ENCODE peak calls at places on chromosomes 2 and 18, in six cellular contexts. S, B, A, J, M and I are unnamed samples.
A peak's percentile ranks its signal among the peaks of the same experiment; 100 is the strongest.

GRCh38 chr2:109341363-109341762 is 212.4 kb downstream of the SH3RF3 start:
- DNase-seq in S (no peak), M (no peak), J (no peak), A (no peak), B (no peak), I (no peak)

GRCh38 chr2:201237486-201238241 is 22.7 kb upstream of the CASP8 start:
- DNase-seq in B (no peak), A (no peak), M (no peak), J (peak; percentile 14), S (no peak), I (peak; percentile 69)

GRCh38 chr2:218880749-218881594 is at the start of gene WNT10A:
- DNase-seq in M (peak; percentile 58), B (no peak), J (no peak), S (no peak), A (no peak), I (no peak)

GRCh38 chr2:55482186-55482945 is 37.2 kb upstream of the CFAP36 start:
- DNase-seq in B (no peak), J (no peak), M (peak; percentile 63), A (no peak), S (no peak), I (no peak)

GRCh38 chr2:231181848-231182247 is 16.6 kb upstream of the ARMC9 start:
- DNase-seq in J (no peak), B (peak; percentile 78), M (no peak), S (peak; percentile 23), A (peak; percentile 52), I (peak; percentile 96)

GRCh38 chr2:60707750-60708371 is 48.2 kb upstream of the PAPOLG start:
- DNase-seq in S (peak; percentile 39), J (peak; percentile 57), B (peak; percentile 49), A (peak; percentile 2), M (peak; percentile 52), I (peak; percentile 4)

GRCh38 chr18:48024009-48024512 is 93.6 kb upstream of the SMAD2 start:
- DNase-seq in J (no peak), A (no peak), B (no peak), M (no peak), S (no peak), I (no peak)

GRCh38 chr2:55842009-55842408 is 81.6 kb downstream of the EFEMP1 start:
- DNase-seq in J (no peak), A (no peak), M (no peak), S (no peak), B (no peak), I (no peak)

GRCh38 chr2:211373203-211373602 is 816.8 kb downstream of the CPS1 start:
- DNase-seq in S (no peak), J (no peak), M (no peak), A (no peak), B (no peak), I (no peak)

GRCh38 chr18:24741961-24742738 is 281.7 kb downstream of the HRH4 start:
- DNase-seq in B (no peak), J (no peak), S (no peak), M (no peak), A (no peak), I (no peak)

GRCh38 chr2:241161646-241162281 is 11.5 kb downstream of the PPP1R7 start:
- DNase-seq in M (no peak), A (no peak), S (no peak), J (no peak), B (no peak), I (no peak)

GRCh38 chr2:67825476-67825875 is 237.3 kb downstream of the C1D start:
- DNase-seq in B (no peak), S (no peak), M (no peak), A (no peak), J (no peak), I (no peak)

GRCh38 chr2:96546321-96546720 is 9.8 kb downstream of the ARID5A start:
- DNase-seq in B (no peak), S (no peak), J (no peak), A (no peak), M (no peak), I (no peak)

GRCh38 chr2:73255907-73256617 is 22.0 kb downstream of the CCT7 start:
- DNase-seq in M (no peak), A (no peak), S (no peak), J (no peak), B (no peak), I (no peak)

GRCh38 chr2:126849486-126849885 is 49.2 kb upstream of the TEX51 start:
- DNase-seq in S (no peak), B (no peak), J (no peak), A (no peak), M (no peak), I (no peak)

GRCh38 chr2:133249362-133249761 is 318.9 kb downstream of the NCKAP5 start:
- DNase-seq in A (no peak), S (no peak), B (no peak), J (no peak), M (no peak), I (no peak)

GRCh38 chr18:24368749-24369148 is 28.9 kb downstream of the OSBPL1A start:
- DNase-seq in J (no peak), A (no peak), S (no peak), B (no peak), M (no peak), I (no peak)

GRCh38 chr2:57796527-57796926 is 250.1 kb upstream of the VRK2 start:
- DNase-seq in M (no peak), A (no peak), B (no peak), J (no peak), S (no peak), I (no peak)
- H3K27ac ChIP-seq in M (no peak overlapping the region), A (no peak overlapping the region), B (no peak overlapping the region), J (peak overlapping the region; percentile 28), S (no peak overlapping the region), I (no peak overlapping the region)

GRCh38 chr2:65576861-65577601 is 144.6 kb upstream of the SPRED2 start:
- DNase-seq in B (peak; percentile 91), J (no peak), S (no peak), M (no peak), A (no peak), I (no peak)
- TF ChIP-seq GABPA in B (no peak), J (no peak), S (no peak), M (no peak), A (no peak), I (no peak)

GRCh38 chr2:9753276-9753600 is 90.0 kb upstream of the TAF1B start:
- DNase-seq in M (no peak), A (peak; percentile 69), B (no peak), S (peak; percentile 63), J (no peak), I (peak; percentile 64)

GRCh38 chr2:9754532-9754887 is 88.8 kb upstream of the TAF1B start:
- DNase-seq in J (no peak), M (no peak), A (no peak), B (no peak), S (no peak), I (no peak)

GRCh38 chr2:9751831-9752230 is 91.4 kb upstream of the TAF1B start:
- DNase-seq in M (no peak), J (no peak), A (no peak), S (no peak), B (no peak), I (no peak)

GRCh38 chr2:9753665-9754531 is 89.4 kb upstream of the TAF1B start:
- DNase-seq in A (no peak), S (peak; percentile 76), M (no peak), J (no peak), B (no peak), I (no peak)

DNA sequence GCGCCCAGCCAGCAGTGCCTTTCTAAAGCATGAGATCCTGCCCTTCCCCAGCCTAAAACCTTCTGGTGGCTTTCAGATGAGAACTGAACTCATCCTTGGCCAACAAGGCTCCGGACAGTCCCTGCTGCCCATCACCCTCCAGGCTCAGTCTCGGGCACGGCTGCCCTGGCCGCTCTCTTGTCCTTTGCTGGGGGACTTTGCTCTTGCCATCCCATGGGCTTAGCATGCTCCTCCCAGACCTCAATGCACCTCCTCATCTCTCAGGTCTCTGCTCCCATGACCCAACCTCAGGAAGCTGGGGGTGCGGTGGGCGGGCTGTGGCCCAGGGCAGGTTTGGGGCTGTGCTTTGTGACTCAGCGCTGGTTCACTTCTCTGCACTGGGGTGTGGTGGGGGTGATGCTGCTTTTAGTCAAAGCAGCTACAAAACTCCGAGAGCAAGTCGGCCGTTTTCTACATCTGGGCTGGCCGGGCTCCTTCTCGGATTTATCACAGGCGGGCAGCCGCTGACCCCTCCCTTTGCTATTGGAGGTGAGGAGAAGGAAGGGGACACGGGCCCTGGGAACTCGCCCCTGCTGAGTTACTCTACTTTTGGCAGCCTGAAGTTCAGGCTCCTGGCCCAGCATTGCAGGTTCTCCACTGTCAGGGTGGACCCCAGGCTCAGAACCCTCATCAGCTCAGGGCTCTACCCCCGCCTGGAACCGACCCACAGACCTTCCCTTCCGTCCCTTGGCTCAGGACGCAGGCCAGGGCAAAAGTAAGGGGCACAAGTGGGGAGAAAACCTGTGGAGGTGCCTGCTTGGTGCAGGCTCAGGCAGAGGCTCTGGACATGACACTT is 90.6 kb upstream of the TAF1B start:
- DNase-seq in M (no peak), J (no peak), S (peak; percentile 64), A (no peak), B (peak; percentile 23), I (no peak)
- H3K27ac ChIP-seq in M (peak overlapping the region; percentile 33), J (no peak overlapping the region), S (no peak overlapping the region), A (peak overlapping the region; percentile 7), B (no peak overlapping the region), I (no peak overlapping the region)

GRCh38 chr2:194700726-194701125 is 956.3 kb upstream of the SLC39A10 start:
- DNase-seq in J (no peak), S (no peak), A (no peak), M (no peak), B (no peak), I (no peak)

GRCh38 chr2:194705398-194705797 is 951.6 kb upstream of the SLC39A10 start:
- DNase-seq in B (no peak), M (no peak), A (no peak), J (no peak), S (no peak), I (no peak)

GRCh38 chr2:194706179-194706578 is 950.8 kb upstream of the SLC39A10 start:
- DNase-seq in B (no peak), M (no peak), S (no peak), A (no peak), J (no peak), I (no peak)
- TF ChIP-seq GABPA in B (no peak), M (no peak), S (no peak), A (no peak), J (no peak), I (no peak)

DNA sequence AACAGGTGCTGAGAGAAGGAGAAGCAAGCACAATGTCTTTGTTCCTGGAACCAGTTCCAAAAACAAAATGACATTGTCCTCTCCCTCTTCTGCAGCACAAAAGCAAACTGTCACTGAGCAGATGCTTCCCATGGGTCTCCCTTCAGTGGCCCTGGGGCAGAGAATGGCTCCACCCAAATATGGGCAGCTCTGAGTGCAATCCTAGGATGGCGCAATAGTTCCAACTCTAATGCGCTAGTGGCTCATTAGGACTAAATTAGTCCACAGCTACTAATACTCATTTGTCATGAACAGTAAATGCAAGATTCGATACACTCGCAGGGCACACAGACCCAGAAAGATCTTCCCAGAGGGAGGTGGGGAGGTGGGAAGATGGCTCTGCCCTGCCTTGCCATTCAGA is 205.2 kb upstream of the CHAC2 start:
- DNase-seq in M (no peak), B (no peak), A (no peak), S (no peak), J (no peak), I (no peak)
- H3K27ac ChIP-seq in M (no peak overlapping the region), B (no peak overlapping the region), A (no peak overlapping the region), S (no peak overlapping the region), J (no peak overlapping the region), I (no peak overlapping the region)